ENCODE peak calls at places on chromosomes 7 and 10, in four cellular contexts. F is body of pancreas, Z is PC-3, N is MM.1S. G is an unnamed sample. For H3K4me1, the result is how much of the 10 kb centered on the place peaks cover.

GRCh38 chr10:33478675-33479125 is 144.2 kb upstream of the NRP1 start:
- DNase-seq in F (no peak), Z (no peak), N (no peak), G (no peak)

GRCh38 chr7:41540601-41541000 is 162.3 kb downstream of the INHBA start:
- DNase-seq in F (no peak), Z (no peak), N (no peak), G (no peak)

GRCh38 chr10:71633935-71634334 is 85.6 kb downstream of the C10orf105 start:
- DNase-seq in F (no peak), Z (no peak), N (no peak), G (no peak)

GRCh38 chr10:72297281-72297967 is 23.7 kb downstream of the DDIT4 start:
- DNase-seq in F (peak), Z (peak), N (peak), G (peak)

GRCh38 chr7:30681262-30682130 is 760 bp downstream of the CRHR2 start:
- DNase-seq in F (no peak), Z (no peak), N (no peak), G (no peak)

GRCh38 chr10:49053053-49053997 is 62.0 kb downstream of the VSTM4 start:
- DNase-seq in F (no peak), Z (no peak), N (peak), G (no peak)

GRCh38 chr7:4958477-4959301 is at the start of gene MMD2:
- DNase-seq in F (no peak), Z (no peak), N (no peak), G (no peak)

GRCh38 chr10:62972103-62972502 is 155.9 kb upstream of the EGR2 start:
- DNase-seq in F (no peak), Z (peak), N (no peak), G (no peak)

GRCh38 chr10:49606981-49607535 is 3.1 kb upstream of the SLC18A3 start:
- DNase-seq in F (peak), Z (peak), N (peak), G (peak)

GRCh38 chr7:107479303-107479702 is 9.4 kb downstream of the GPR22 start:
- DNase-seq in F (no peak), Z (no peak), N (no peak), G (no peak)

GRCh38 chr10:131693766-131694165 is 207.0 kb upstream of the PPP2R2D start:
- DNase-seq in F (no peak), Z (no peak), N (no peak), G (no peak)

GRCh38 chr10:102678842-102679289 is 34.6 kb downstream of the TRIM8 start:
- DNase-seq in F (peak), Z (peak), N (peak), G (peak)

GRCh38 chr10:129755075-129756020 is 208.7 kb downstream of the EBF3 start:
- DNase-seq in F (no peak), Z (no peak), N (no peak), G (peak)

GRCh38 chr7:110943686-110944350 is 147.1 kb upstream of the LRRN3 start:
- DNase-seq in F (no peak), Z (no peak), N (no peak), G (no peak)

GRCh38 chr10:62581351-62581750 is 207.2 kb downstream of the ZNF365 start:
- DNase-seq in F (no peak), Z (no peak), N (no peak), G (no peak)

GRCh38 chr7:80902035-80902434 is 16.8 kb downstream of the SEMA3C start:
- DNase-seq in F (no peak), Z (peak), N (no peak), G (no peak)

GRCh38 chr7:135998081-135998480 is 20.9 kb upstream of the MTPN start:
- DNase-seq in F (no peak), Z (no peak), N (no peak), G (no peak)

GRCh38 chr10:119206603-119207366 is 586 bp upstream of the GRK5 start:
- DNase-seq in F (peak), Z (peak), N (peak), G (peak)

GRCh38 chr7:151901313-151901669 is 24.4 kb upstream of the PRKAG2 start:
- DNase-seq in F (peak), Z (no peak), N (no peak), G (no peak)

GRCh38 chr10:95250856-95251255 is 39.9 kb downstream of the PDLIM1 start:
- DNase-seq in F (no peak), Z (no peak), N (no peak), G (no peak)

GRCh38 chr10:103184615-103185014 is 8.5 kb downstream of the NT5C2 start:
- DNase-seq in F (no peak), Z (peak), N (no peak), G (no peak)

GRCh38 chr10:34488476-34489130 is 326.5 kb downstream of the PARD3 start:
- DNase-seq in F (no peak), Z (no peak), N (no peak), G (no peak)

GRCh38 chr10:7362451-7362850 is 48.4 kb downstream of the SFMBT2 start:
- DNase-seq in F (no peak), Z (no peak), N (no peak), G (no peak)

GRCh38 chr7:51162724-51163329 is 153.8 kb downstream of the COBL start:
- DNase-seq in F (peak), Z (peak), N (peak), G (peak)

GRCh38 chr10:26385443-26385842 is 52.7 kb upstream of the APBB1IP start:
- DNase-seq in F (no peak), Z (no peak), N (no peak), G (no peak)

GRCh38 chr10:43417950-43418768 is 9.2 kb upstream of the HNRNPF start:
- DNase-seq in F (peak), Z (no peak), N (peak), G (no peak)

GRCh38 chr10:68235111-68235510 is 3.2 kb upstream of the ATOH7 start:
- DNase-seq in F (no peak), Z (peak), N (no peak), G (no peak)

GRCh38 chr10:116127296-116127695 is 145.7 kb downstream of the GFRA1 start:
- DNase-seq in F (no peak), Z (no peak), N (no peak), G (no peak)

GRCh38 chr7:95432606-95433005 is 2.2 kb downstream of the PON2 start:
- DNase-seq in F (no peak), Z (no peak), N (no peak), G (no peak)
- H3K4me1 ChIP-seq in F (under half), Z (under half), N (under half), G (under half)

DNA sequence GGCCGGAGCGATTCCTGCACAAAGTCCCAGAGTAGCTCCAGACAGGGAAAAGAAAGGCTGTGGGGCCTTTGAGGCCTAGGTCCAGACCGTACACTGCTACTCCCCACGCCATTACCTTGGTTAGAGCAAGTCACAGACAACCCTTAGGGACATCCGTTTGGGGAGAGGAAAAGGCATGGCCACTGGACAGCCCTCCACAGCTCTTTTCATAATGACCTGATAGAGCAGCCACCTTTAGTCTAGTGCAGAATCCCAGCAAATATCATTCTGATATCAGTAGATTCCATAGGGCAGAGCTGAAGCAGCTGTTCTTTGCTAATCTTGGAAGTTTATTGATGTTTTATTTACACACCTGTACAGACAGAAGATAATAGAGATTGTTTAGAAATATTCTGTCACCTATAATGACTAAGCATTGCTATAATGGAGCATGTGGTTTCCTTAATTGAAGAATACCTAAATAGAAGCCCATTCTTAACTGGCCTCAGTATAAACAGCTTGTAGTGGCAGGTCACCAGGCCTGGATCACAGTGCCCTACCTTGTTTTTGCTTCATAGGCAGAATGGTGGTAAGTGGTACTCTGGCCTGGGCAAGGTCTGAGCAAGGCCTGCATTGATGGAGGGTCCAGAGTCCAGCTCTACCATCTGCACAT is 27.9 kb downstream of the OGDH start:
- DNase-seq in F (peak), Z (no peak), N (no peak), G (no peak)
- H3K27ac ChIP-seq in F (peak), Z (peak), N (peak), G (peak)

GRCh38 chr7:143384741-143385631 is 3.8 kb downstream of the ZYX start:
- DNase-seq in F (peak), Z (no peak), N (no peak), G (no peak)

GRCh38 chr7:143384148-143384547 is 3.0 kb downstream of the ZYX start:
- DNase-seq in F (no peak), Z (no peak), N (no peak), G (no peak)

GRCh38 chr7:143382791-143383641 is 1.9 kb downstream of the ZYX start:
- DNase-seq in F (no peak), Z (no peak), N (no peak), G (no peak)

GRCh38 chr7:143382126-143382790 is 1.1 kb downstream of the ZYX start:
- DNase-seq in F (no peak), Z (no peak), N (no peak), G (no peak)

GRCh38 chr7:143383642-143383957 is 2.5 kb downstream of the ZYX start:
- DNase-seq in F (no peak), Z (no peak), N (no peak), G (no peak)
- H3K4me1 ChIP-seq in F (under half), Z (under half), N (under half), G (under half)

GRCh38 chr10:13104697-13105096 is 4.7 kb downstream of the OPTN start:
- DNase-seq in F (no peak), Z (no peak), N (no peak), G (no peak)

GRCh38 chr10:13102002-13102794 is 2.2 kb downstream of the OPTN start:
- DNase-seq in F (no peak), Z (no peak), N (peak), G (no peak)

GRCh38 chr10:13106387-13106786 is 6.4 kb downstream of the OPTN start:
- DNase-seq in F (no peak), Z (no peak), N (no peak), G (no peak)

GRCh38 chr10:13103554-13103953 is 3.6 kb downstream of the OPTN start:
- DNase-seq in F (no peak), Z (no peak), N (no peak), G (no peak)

DNA sequence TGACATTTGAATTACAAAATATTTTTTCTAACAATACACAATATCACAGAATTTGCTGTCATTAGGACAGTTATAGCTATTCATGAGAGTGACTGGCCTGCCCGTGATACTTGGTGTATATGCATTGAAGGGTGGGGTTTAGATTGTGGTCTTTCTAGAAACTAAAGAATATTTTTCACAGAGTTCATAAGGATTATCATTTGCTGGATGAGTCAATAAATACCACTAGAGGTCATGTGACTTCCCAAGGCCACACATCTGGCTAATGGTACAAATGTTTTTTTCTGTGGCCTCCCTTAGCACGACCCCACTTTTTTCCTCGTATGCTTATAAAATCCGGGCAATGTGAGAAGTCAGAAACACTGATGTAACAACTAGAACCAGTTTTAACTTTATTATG is 5.2 kb downstream of the OPTN start:
- DNase-seq in F (no peak), Z (no peak), N (no peak), G (no peak)
- H3K27ac ChIP-seq in F (no peak), Z (no peak), N (no peak), G (no peak)

DNA sequence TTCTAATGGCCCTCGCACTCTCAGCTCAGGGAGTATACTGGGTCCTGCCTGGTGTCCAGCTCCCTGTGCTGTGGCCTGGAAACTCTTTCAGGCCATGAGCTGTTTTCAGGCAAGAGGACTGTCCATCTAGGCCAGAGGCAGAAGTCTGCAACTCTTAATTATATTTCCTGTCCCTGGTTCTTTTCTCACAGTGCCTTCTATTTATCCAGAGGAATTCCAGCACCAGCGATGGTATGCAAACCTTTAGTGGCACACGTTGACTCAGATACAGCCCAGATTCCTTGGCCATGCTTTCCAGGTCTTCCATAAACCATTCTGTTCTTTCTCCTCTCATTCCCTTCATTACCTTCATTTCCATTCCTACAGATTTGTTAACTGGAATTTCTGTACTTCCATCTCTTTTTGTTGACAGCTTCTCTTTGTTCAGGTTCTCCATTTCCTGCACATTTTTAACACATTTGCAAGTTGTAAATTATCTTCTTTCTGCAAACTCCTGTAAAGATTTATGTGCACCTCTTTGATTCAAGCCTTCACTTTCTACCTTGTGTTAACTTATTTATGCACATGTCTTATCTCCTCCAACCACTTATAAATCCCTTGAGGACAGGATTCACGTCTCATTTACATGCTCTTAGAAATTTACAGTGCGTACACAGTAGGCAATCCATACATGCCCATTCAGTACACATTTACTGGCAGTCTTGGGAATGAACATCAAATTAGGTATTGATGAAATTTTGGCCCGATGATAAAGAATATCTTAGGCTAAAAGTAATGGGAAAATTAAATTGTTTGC is 172.1 kb downstream of the CELF2 start:
- DNase-seq in F (no peak), Z (no peak), N (no peak), G (no peak)
- H3K4me1 ChIP-seq in F (under half), Z (under half), N (half or more), G (under half)

GRCh38 chr10:52454476-52454875 is 140.4 kb downstream of the DKK1 start:
- DNase-seq in F (no peak), Z (no peak), N (peak), G (no peak)
- H3K27ac ChIP-seq in F (no peak), Z (peak), N (no peak), G (no peak)

DNA sequence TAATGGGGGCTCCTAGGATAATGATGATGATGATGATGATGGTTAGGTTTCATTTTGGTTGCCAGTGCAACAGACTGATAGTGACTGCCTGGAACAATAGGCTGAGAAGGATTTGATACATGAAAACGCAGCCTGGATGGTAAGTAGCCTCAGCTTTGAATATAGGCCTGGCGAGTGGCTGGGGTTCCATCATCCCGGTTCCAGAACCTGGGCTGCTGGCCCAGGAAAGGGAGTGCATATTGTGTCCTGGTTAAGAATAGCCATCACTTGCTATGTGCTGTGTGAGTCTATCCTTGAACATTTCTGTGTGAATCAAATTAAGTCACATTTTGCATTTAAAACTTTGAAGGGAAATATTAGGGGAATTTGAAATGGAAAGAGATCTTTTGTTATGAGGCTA is 62.7 kb downstream of the SHH start:
- DNase-seq in F (no peak), Z (no peak), N (no peak), G (no peak)
- H3K4me1 ChIP-seq in F (under half), Z (under half), N (half or more), G (under half)

GRCh38 chr10:96309631-96310358 is 5.6 kb downstream of the DNTT start:
- DNase-seq in F (no peak), Z (no peak), N (no peak), G (no peak)
- H3K27ac ChIP-seq in F (no peak), Z (no peak), N (no peak), G (no peak)